ENCODE peak calls at places on chromosome 11, in four cellular contexts. L is spleen, H is PC-3, M is tibial artery. E is an unnamed sample.

GRCh38 chr11:65662247-65662801 is 392 bp downstream of the RELA start:
- DNase-seq in L (no peak), M (peak; percentile 74), H (peak; percentile 16), E (no peak)

GRCh38 chr11:18452927-18453326 is 2.7 kb upstream of the LDHAL6A start:
- DNase-seq in M (no peak), H (peak; percentile 60), L (no peak), E (no peak)

GRCh38 chr11:122271167-122271566 is 155.2 kb upstream of the BLID start:
- DNase-seq in M (no peak), L (no peak), H (no peak), E (no peak)

GRCh38 chr11:47913569-47914244 is 65.6 kb upstream of the NUP160 start:
- DNase-seq in H (no peak), L (no peak), M (no peak), E (no peak)

GRCh38 chr11:59173964-59174663 is 2.2 kb downstream of the DTX4 start:
- DNase-seq in H (peak; percentile 67), M (no peak), L (no peak), E (no peak)

GRCh38 chr11:36191941-36192340 is 97.3 kb downstream of the COMMD9 start:
- DNase-seq in H (no peak), M (no peak), L (no peak), E (no peak)

GRCh38 chr11:45900916-45901617 is 6.0 kb downstream of the FREY1 start:
- DNase-seq in L (no peak), M (no peak), H (no peak), E (peak; percentile 79)

GRCh38 chr11:76752321-76753175 is 30.6 kb upstream of the TSKU start:
- DNase-seq in M (peak; percentile 94), L (peak; percentile 83), H (no peak), E (peak; percentile 96)

GRCh38 chr11:76233936-76234703 is 27.8 kb upstream of the WNT11 start:
- DNase-seq in L (peak; percentile 87), H (no peak), M (peak; percentile 91), E (peak; percentile 85)

GRCh38 chr11:128901655-128902514 is 10.7 kb downstream of the KCNJ5 start:
- DNase-seq in H (no peak), M (no peak), L (no peak), E (no peak)

GRCh38 chr11:110026823-110027626 is 66.2 kb upstream of the ZC3H12C start:
- DNase-seq in M (no peak), L (no peak), H (no peak), E (no peak)

GRCh38 chr11:110027627-110028371 is 65.4 kb upstream of the ZC3H12C start:
- DNase-seq in L (no peak), M (no peak), H (no peak), E (no peak)

GRCh38 chr11:110022548-110022947 is 70.6 kb upstream of the ZC3H12C start:
- DNase-seq in H (no peak), M (no peak), L (no peak), E (no peak)

GRCh38 chr11:110019659-110020058 is 73.5 kb upstream of the ZC3H12C start:
- DNase-seq in H (no peak), L (no peak), M (no peak), E (no peak)

GRCh38 chr11:110023711-110024110 is 69.5 kb upstream of the ZC3H12C start:
- DNase-seq in M (no peak), L (no peak), H (no peak), E (no peak)
- H3K27ac ChIP-seq in M (no peak overlapping the region), L (no peak overlapping the region), H (no peak overlapping the region), E (no peak overlapping the region)

GRCh38 chr11:8937159-8937558 is 4.4 kb upstream of the C11orf16 start:
- DNase-seq in L (no peak), M (no peak), H (no peak), E (no peak)

GRCh38 chr11:8937659-8938058 is 4.9 kb upstream of the C11orf16 start:
- DNase-seq in H (no peak), M (no peak), L (no peak), E (no peak)

GRCh38 chr11:8933931-8934330 is 1.2 kb upstream of the C11orf16 start:
- DNase-seq in H (no peak), M (no peak), L (no peak), E (no peak)

GRCh38 chr11:8932564-8933180 is at the start of gene C11orf16:
- DNase-seq in H (no peak), M (no peak), L (no peak), E (no peak)

GRCh38 chr11:8934735-8935478 is 2.2 kb upstream of the C11orf16 start:
- DNase-seq in H (peak; percentile 57), L (no peak), M (no peak), E (no peak)
- H3K4me3 ChIP-seq in H (no peak overlapping the region), L (no peak overlapping the region), M (no peak overlapping the region), E (no peak overlapping the region)

DNA sequence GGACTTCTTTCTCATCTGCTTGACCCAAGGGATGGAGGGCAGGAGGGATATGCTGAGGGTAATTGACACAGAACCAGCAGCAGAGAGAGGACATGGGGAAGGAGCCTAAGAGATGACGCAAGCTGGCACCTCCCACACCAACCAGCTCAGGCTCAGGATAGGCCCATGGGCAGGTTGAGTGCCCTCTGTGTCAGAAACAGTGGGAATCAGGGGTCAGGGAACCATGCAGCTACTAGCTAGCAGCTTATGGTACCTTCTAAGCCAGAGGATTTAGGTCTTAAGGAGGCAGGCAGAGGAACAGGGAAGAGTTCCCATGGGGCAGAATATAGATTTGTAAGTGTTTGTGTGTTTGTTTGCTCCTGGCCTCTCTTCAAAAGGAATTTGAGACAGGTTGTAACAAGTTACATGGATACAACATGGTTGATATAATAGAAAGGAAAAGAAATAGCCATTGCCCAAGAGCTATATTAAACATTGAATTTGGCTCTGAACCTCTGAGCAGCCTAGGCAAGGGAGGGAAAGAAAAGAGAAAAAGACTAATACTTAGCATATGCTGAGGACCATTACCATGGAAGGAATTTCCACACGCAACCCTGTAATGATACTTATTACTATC is 39.9 kb upstream of the NAV2 start:
- DNase-seq in L (no peak), M (no peak), H (no peak), E (no peak)
- H3K27ac ChIP-seq in L (no peak overlapping the region), M (peak overlapping the region; percentile 87), H (no peak overlapping the region), E (no peak overlapping the region)

DNA sequence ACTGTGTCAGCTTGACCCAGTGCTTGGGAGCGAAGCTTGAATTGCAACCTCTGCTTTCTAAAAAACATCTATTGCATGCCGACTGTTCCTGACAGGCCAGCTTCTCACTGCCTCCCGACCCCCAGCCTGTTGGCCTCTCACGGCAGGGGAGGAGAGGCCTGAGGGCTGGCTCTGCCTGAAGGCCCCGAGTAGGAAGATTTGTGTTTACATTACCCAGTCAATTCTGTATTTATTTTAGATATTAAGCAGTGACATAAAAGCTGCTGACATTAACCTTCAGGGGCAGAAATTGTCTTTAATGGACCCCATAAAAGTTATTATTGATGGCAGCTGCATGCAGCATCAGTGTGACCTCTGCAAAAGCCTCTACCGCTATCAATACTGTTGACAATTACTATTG is 380.7 kb downstream of the TENM4 start:
- DNase-seq in M (no peak), H (no peak), L (no peak), E (no peak)
- H3K4me3 ChIP-seq in M (no peak overlapping the region), H (no peak overlapping the region), L (no peak overlapping the region), E (no peak overlapping the region)

GRCh38 chr11:131615611-131616010 is 245.2 kb downstream of the NTM start:
- DNase-seq in H (no peak), L (no peak), M (no peak), E (no peak)
- H3K27ac ChIP-seq in H (no peak overlapping the region), L (no peak overlapping the region), M (no peak overlapping the region), E (no peak overlapping the region)

GRCh38 chr11:107563702-107564101 is 1.8 kb downstream of the ALKBH8 start:
- DNase-seq in L (no peak), H (peak; percentile 82), M (no peak), E (no peak)

GRCh38 chr11:107567739-107568335 is 2.3 kb upstream of the ALKBH8 start:
- DNase-seq in L (no peak), M (no peak), H (no peak), E (no peak)

GRCh38 chr11:107564877-107565218 is 687 bp downstream of the ALKBH8 start:
- DNase-seq in M (no peak), L (no peak), H (no peak), E (no peak)

GRCh38 chr11:107565219-107565937 is at the start of gene ALKBH8:
- DNase-seq in M (peak; percentile 83), L (peak; percentile 92), H (peak; percentile 84), E (peak; percentile 86)

GRCh38 chr11:107566569-107566968 is 1.0 kb upstream of the ALKBH8 start:
- DNase-seq in M (no peak), H (no peak), L (no peak), E (no peak)
- H3K4me3 ChIP-seq in M (no peak overlapping the region), H (no peak overlapping the region), L (no peak overlapping the region), E (no peak overlapping the region)

GRCh38 chr11:97880209-97880608 is 1140.5 kb upstream of the CNTN5 start:
- DNase-seq in L (no peak), M (no peak), H (no peak), E (no peak)
- H3K27ac ChIP-seq in L (no peak overlapping the region), M (no peak overlapping the region), H (no peak overlapping the region), E (no peak overlapping the region)

DNA sequence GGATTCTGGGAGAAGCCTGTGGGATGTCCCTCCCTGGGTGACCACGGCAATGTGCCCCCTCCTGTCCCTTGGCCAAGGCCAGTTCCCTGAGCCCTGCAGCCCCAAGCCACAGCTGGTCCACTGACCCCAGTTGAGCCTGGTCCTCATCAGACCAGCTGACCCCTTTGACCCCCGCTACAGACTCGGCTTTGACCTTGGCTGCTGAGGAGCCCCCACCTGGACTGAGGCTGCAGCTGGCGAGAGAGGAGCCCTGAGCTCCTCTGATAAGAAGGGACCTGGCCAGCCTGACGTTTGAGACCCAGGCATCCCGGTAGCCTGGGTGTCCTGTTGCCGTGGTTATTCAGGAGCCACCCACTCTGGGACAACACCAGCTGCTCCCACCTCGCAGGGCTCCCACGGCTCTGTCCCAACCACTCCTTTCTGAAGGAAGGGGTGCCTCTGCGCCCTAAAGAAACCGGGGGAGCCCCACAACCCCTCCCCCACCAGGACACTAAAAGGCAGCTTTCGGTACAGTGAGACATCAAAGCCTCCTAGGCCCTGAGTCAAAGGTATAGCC is 3.0 kb downstream of the ASCL2 start:
- DNase-seq in L (no peak), H (no peak), M (no peak), E (peak; percentile 28)
- H3K4me3 ChIP-seq in L (no peak overlapping the region), H (no peak overlapping the region), M (no peak overlapping the region), E (no peak overlapping the region)

GRCh38 chr11:72084076-72084475 is 3.4 kb downstream of the LRRC51 start:
- DNase-seq in L (no peak), M (no peak), H (no peak), E (no peak)
- H3K27ac ChIP-seq in L (no peak overlapping the region), M (no peak overlapping the region), H (no peak overlapping the region), E (no peak overlapping the region)